ENCODE peak calls at places on chromosome 4, in six cellular contexts. One of them, this sample, is unnamed.
A peak's percentile ranks its signal among the peaks of the same experiment; 100 is the strongest.

GRCh38 chr4:14028862-14029261 is 401.3 kb upstream of the BOD1L1 start:
- DNase-seq in C1 segment of cervical spinal cord: no peak
- DNase-seq in smooth muscle cell of the brain vasculature: peak; percentile 18
- DNase-seq in central memory CD4-positive, alpha-beta T cell: no peak
- DNase-seq in right lobe of liver: no peak
- DNase-seq in psoas muscle: no peak
- DNase-seq in this sample: no peak

GRCh38 chr4:14607578-14607977 is 394.7 kb upstream of the CPEB2 start:
- DNase-seq in right lobe of liver: no peak
- DNase-seq in psoas muscle: no peak
- DNase-seq in central memory CD4-positive, alpha-beta T cell: no peak
- DNase-seq in smooth muscle cell of the brain vasculature: no peak
- DNase-seq in C1 segment of cervical spinal cord: no peak
- DNase-seq in this sample: no peak

GRCh38 chr4:26284536-26284935 is 36.3 kb upstream of the RBPJ start:
- DNase-seq in smooth muscle cell of the brain vasculature: no peak
- DNase-seq in right lobe of liver: no peak
- DNase-seq in central memory CD4-positive, alpha-beta T cell: no peak
- DNase-seq in psoas muscle: no peak
- DNase-seq in C1 segment of cervical spinal cord: no peak
- DNase-seq in this sample: no peak

GRCh38 chr4:141458501-141458900 is 177.9 kb upstream of the IL15 start:
- DNase-seq in right lobe of liver: no peak
- DNase-seq in smooth muscle cell of the brain vasculature: no peak
- DNase-seq in central memory CD4-positive, alpha-beta T cell: no peak
- DNase-seq in psoas muscle: no peak
- DNase-seq in C1 segment of cervical spinal cord: no peak
- DNase-seq in this sample: no peak

GRCh38 chr4:87973283-87974169 is 2.0 kb upstream of the SPP1 start:
- DNase-seq in C1 segment of cervical spinal cord: peak; percentile 30
- DNase-seq in psoas muscle: peak; percentile 35
- DNase-seq in smooth muscle cell of the brain vasculature: peak; percentile 40
- DNase-seq in right lobe of liver: peak; percentile 66
- DNase-seq in central memory CD4-positive, alpha-beta T cell: peak; percentile 4
- DNase-seq in this sample: peak; percentile 59

GRCh38 chr4:180542445-180543100 is 1700.6 kb upstream of the TENM3 start:
- DNase-seq in right lobe of liver: no peak
- DNase-seq in smooth muscle cell of the brain vasculature: no peak
- DNase-seq in psoas muscle: no peak
- DNase-seq in central memory CD4-positive, alpha-beta T cell: no peak
- DNase-seq in C1 segment of cervical spinal cord: no peak
- DNase-seq in this sample: peak; percentile 3

GRCh38 chr4:174874898-174875297 is 43.3 kb upstream of the ADAM29 start:
- DNase-seq in right lobe of liver: no peak
- DNase-seq in central memory CD4-positive, alpha-beta T cell: no peak
- DNase-seq in C1 segment of cervical spinal cord: no peak
- DNase-seq in smooth muscle cell of the brain vasculature: no peak
- DNase-seq in psoas muscle: no peak
- DNase-seq in this sample: no peak

GRCh38 chr4:140236649-140237160 is 82.7 kb upstream of the MAML3 start:
- DNase-seq in smooth muscle cell of the brain vasculature: no peak
- DNase-seq in psoas muscle: no peak
- DNase-seq in central memory CD4-positive, alpha-beta T cell: no peak
- DNase-seq in C1 segment of cervical spinal cord: no peak
- DNase-seq in right lobe of liver: no peak
- DNase-seq in this sample: no peak

GRCh38 chr4:40251366-40251765 is 54.5 kb downstream of the RHOH start:
- DNase-seq in smooth muscle cell of the brain vasculature: no peak
- DNase-seq in psoas muscle: no peak
- DNase-seq in C1 segment of cervical spinal cord: no peak
- DNase-seq in right lobe of liver: no peak
- DNase-seq in central memory CD4-positive, alpha-beta T cell: no peak
- DNase-seq in this sample: peak; percentile 92

GRCh38 chr4:858831-859451 is 33.0 kb upstream of the CPLX1 start:
- DNase-seq in smooth muscle cell of the brain vasculature: no peak
- DNase-seq in right lobe of liver: peak; percentile 51
- DNase-seq in central memory CD4-positive, alpha-beta T cell: no peak
- DNase-seq in psoas muscle: no peak
- DNase-seq in C1 segment of cervical spinal cord: no peak
- DNase-seq in this sample: no peak

GRCh38 chr4:142150483-142150882 is 514.1 kb downstream of the IL15 start:
- DNase-seq in smooth muscle cell of the brain vasculature: no peak
- DNase-seq in C1 segment of cervical spinal cord: no peak
- DNase-seq in central memory CD4-positive, alpha-beta T cell: no peak
- DNase-seq in psoas muscle: no peak
- DNase-seq in right lobe of liver: no peak
- DNase-seq in this sample: no peak

GRCh38 chr4:147137280-147137679 is 191.6 kb upstream of the TTC29 start:
- DNase-seq in C1 segment of cervical spinal cord: no peak
- DNase-seq in right lobe of liver: no peak
- DNase-seq in central memory CD4-positive, alpha-beta T cell: no peak
- DNase-seq in smooth muscle cell of the brain vasculature: no peak
- DNase-seq in psoas muscle: no peak
- DNase-seq in this sample: no peak

GRCh38 chr4:144705861-144706590 is 60.1 kb downstream of the HHIP start:
- DNase-seq in central memory CD4-positive, alpha-beta T cell: no peak
- DNase-seq in psoas muscle: no peak
- DNase-seq in smooth muscle cell of the brain vasculature: no peak
- DNase-seq in C1 segment of cervical spinal cord: no peak
- DNase-seq in right lobe of liver: no peak
- DNase-seq in this sample: no peak

GRCh38 chr4:83212041-83212851 is 72.4 kb downstream of the COQ2 start:
- DNase-seq in psoas muscle: no peak
- DNase-seq in C1 segment of cervical spinal cord: no peak
- DNase-seq in right lobe of liver: no peak
- DNase-seq in central memory CD4-positive, alpha-beta T cell: peak; percentile 89
- DNase-seq in smooth muscle cell of the brain vasculature: no peak
- DNase-seq in this sample: no peak

GRCh38 chr4:128322986-128323385 is 35.4 kb upstream of the PGRMC2 start:
- DNase-seq in psoas muscle: no peak
- DNase-seq in central memory CD4-positive, alpha-beta T cell: no peak
- DNase-seq in C1 segment of cervical spinal cord: no peak
- DNase-seq in smooth muscle cell of the brain vasculature: no peak
- DNase-seq in right lobe of liver: no peak
- DNase-seq in this sample: no peak

GRCh38 chr4:1511441-1512041 is 105.3 kb upstream of the NKX1-1 start:
- DNase-seq in right lobe of liver: peak; percentile 64
- DNase-seq in psoas muscle: peak; percentile 72
- DNase-seq in C1 segment of cervical spinal cord: peak; percentile 1
- DNase-seq in central memory CD4-positive, alpha-beta T cell: no peak
- DNase-seq in smooth muscle cell of the brain vasculature: peak; percentile 44
- DNase-seq in this sample: peak; percentile 69

GRCh38 chr4:53763813-53764597 is 172.7 kb upstream of the LNX1 start:
- DNase-seq in C1 segment of cervical spinal cord: no peak
- DNase-seq in central memory CD4-positive, alpha-beta T cell: no peak
- DNase-seq in right lobe of liver: no peak
- DNase-seq in smooth muscle cell of the brain vasculature: no peak
- DNase-seq in psoas muscle: no peak
- DNase-seq in this sample: no peak

GRCh38 chr4:113474017-113474416 is 287.5 kb downstream of the CAMK2D start:
- DNase-seq in right lobe of liver: no peak
- DNase-seq in C1 segment of cervical spinal cord: no peak
- DNase-seq in central memory CD4-positive, alpha-beta T cell: no peak
- DNase-seq in smooth muscle cell of the brain vasculature: no peak
- DNase-seq in psoas muscle: no peak
- DNase-seq in this sample: peak; percentile 72

GRCh38 chr4:184794470-184794869 is 31.3 kb downstream of the ACSL1 start:
- DNase-seq in smooth muscle cell of the brain vasculature: no peak
- DNase-seq in central memory CD4-positive, alpha-beta T cell: no peak
- DNase-seq in psoas muscle: no peak
- DNase-seq in C1 segment of cervical spinal cord: no peak
- DNase-seq in right lobe of liver: no peak
- DNase-seq in this sample: no peak

This sample was measured in HCT116.